ENCODE peak calls at places on chromosomes 1 and 21, in five cellular contexts. W is stomach, P is GM23338, B is transverse colon, F is endothelial cell of umbilical vein. O is an unnamed sample. For H3K4me1, the result is how much of the 10 kb centered on the place peaks cover.

GRCh38 chr1:151934048-151934493 is 24.8 kb upstream of the THEM4 start:
- DNase-seq in W (peak), P (peak), B (peak), F (peak), O (no peak)

GRCh38 chr1:226457307-226457712 is 49.4 kb upstream of the PARP1 start:
- DNase-seq in W (no peak), P (peak), B (peak), F (peak), O (no peak)

GRCh38 chr1:222948079-222948478 is 133.2 kb downstream of the DISP1 start:
- DNase-seq in W (no peak), P (no peak), B (no peak), F (no peak), O (no peak)

GRCh38 chr1:56156937-56157336 is 422.4 kb downstream of the PLPP3 start:
- DNase-seq in W (no peak), P (peak), B (no peak), F (no peak), O (no peak)

GRCh38 chr21:45022736-45023135 is 51.6 kb upstream of the ADARB1 start:
- DNase-seq in W (no peak), P (no peak), B (no peak), F (no peak), O (no peak)

GRCh38 chr1:179953974-179954493 is 576 bp upstream of the CEP350 start:
- DNase-seq in W (no peak), P (peak), B (peak), F (no peak), O (no peak)

GRCh38 chr1:11918779-11919519 is 7.3 kb downstream of the KIAA2013 start:
- DNase-seq in W (no peak), P (no peak), B (no peak), F (no peak), O (peak)

GRCh38 chr1:29393451-29393826 is 157.1 kb downstream of the PTPRU start:
- DNase-seq in W (no peak), P (no peak), B (no peak), F (no peak), O (no peak)

GRCh38 chr1:244730153-244730933 is 77.4 kb downstream of the DESI2 start:
- DNase-seq in W (peak), P (peak), B (peak), F (peak), O (no peak)

GRCh38 chr1:114081145-114082046 is 72.3 kb downstream of the SYT6 start:
- DNase-seq in W (no peak), P (no peak), B (peak), F (no peak), O (no peak)

GRCh38 chr1:82893712-82894111 is 1093.0 kb downstream of the ADGRL2 start:
- DNase-seq in W (no peak), P (no peak), B (no peak), F (no peak), O (no peak)

GRCh38 chr1:29517251-29518080 is 281.1 kb downstream of the PTPRU start:
- DNase-seq in W (peak), P (no peak), B (no peak), F (no peak), O (no peak)

GRCh38 chr1:47181955-47182680 is 7.7 kb downstream of the PDZK1IP1 start:
- DNase-seq in W (peak), P (no peak), B (no peak), F (peak), O (no peak)

GRCh38 chr1:17874231-17874630 is 119.1 kb downstream of the ACTL8 start:
- DNase-seq in W (no peak), P (no peak), B (no peak), F (no peak), O (no peak)

GRCh38 chr1:13779930-13780329 is 79.9 kb downstream of the PRDM2 start:
- DNase-seq in W (no peak), P (no peak), B (no peak), F (no peak), O (no peak)

GRCh38 chr1:168392958-168393357 is 112.3 kb downstream of the TBX19 start:
- DNase-seq in W (no peak), P (no peak), B (no peak), F (no peak), O (no peak)

GRCh38 chr1:242002528-242002927 is 3.6 kb upstream of the MAP1LC3C start:
- DNase-seq in W (no peak), P (no peak), B (no peak), F (no peak), O (no peak)

GRCh38 chr1:91754348-91754747 is 131.6 kb downstream of the TGFBR3 start:
- DNase-seq in W (no peak), P (no peak), B (no peak), F (no peak), O (no peak)

GRCh38 chr1:88736633-88737248 is 52.7 kb downstream of the PKN2 start:
- DNase-seq in W (no peak), P (peak), B (no peak), F (peak), O (no peak)

GRCh38 chr1:59149435-59149834 is 147.5 kb upstream of the FGGY start:
- DNase-seq in W (no peak), P (no peak), B (no peak), F (no peak), O (no peak)

GRCh38 chr1:29703596-29703995 is 467.3 kb downstream of the PTPRU start:
- DNase-seq in W (no peak), P (peak), B (no peak), F (peak), O (no peak)

GRCh38 chr1:203522237-203522636 is 28.3 kb downstream of the OPTC start:
- DNase-seq in W (no peak), P (no peak), B (no peak), F (no peak), O (no peak)

GRCh38 chr1:199545780-199546179 is 481.7 kb upstream of the NR5A2 start:
- DNase-seq in W (no peak), P (peak), B (peak), F (peak), O (no peak)

GRCh38 chr1:8047686-8048522 is 21.8 kb upstream of the ERRFI1 start:
- DNase-seq in W (no peak), P (no peak), B (no peak), F (peak), O (no peak)

GRCh38 chr1:43605761-43606160 is 44.2 kb upstream of the KDM4A start:
- DNase-seq in W (no peak), P (no peak), B (no peak), F (no peak), O (no peak)

GRCh38 chr1:176555911-176556687 is 93.1 kb downstream of the PAPPA2 start:
- DNase-seq in W (no peak), P (no peak), B (no peak), F (no peak), O (no peak)

GRCh38 chr1:245154429-245155185 is at the start of gene KIF26B:
- DNase-seq in W (no peak), P (peak), B (no peak), F (peak), O (no peak)

GRCh38 chr1:14608308-14608707 is 9.8 kb downstream of the KAZN start:
- DNase-seq in W (no peak), P (no peak), B (no peak), F (no peak), O (no peak)

DNA sequence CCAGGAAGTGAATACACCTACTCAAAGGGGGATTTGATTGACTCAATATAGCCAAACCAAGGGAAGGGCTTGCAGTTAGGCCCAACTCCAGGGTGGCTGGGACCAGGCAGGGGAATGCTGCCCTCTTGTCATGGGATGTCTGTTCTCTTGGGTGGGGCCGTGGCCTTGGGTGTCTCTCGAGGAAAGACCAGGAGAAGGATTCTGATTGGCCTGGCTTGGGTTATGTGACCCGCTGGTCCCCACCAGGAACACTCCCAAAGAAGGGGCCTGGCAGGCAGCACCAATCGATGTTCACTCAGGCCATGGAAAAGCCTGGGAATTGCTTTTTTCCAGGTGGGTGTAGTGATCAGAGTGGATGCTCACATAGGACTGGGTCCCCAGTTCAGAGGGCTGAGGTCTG is 10.1 kb upstream of the ZNF362 start:
- DNase-seq in W (no peak), P (no peak), B (no peak), F (no peak), O (no peak)
- TF ChIP-seq POLR2AphosphoS5 in W (no peak), P (no peak), B (no peak), F (no peak), O (no peak)

DNA sequence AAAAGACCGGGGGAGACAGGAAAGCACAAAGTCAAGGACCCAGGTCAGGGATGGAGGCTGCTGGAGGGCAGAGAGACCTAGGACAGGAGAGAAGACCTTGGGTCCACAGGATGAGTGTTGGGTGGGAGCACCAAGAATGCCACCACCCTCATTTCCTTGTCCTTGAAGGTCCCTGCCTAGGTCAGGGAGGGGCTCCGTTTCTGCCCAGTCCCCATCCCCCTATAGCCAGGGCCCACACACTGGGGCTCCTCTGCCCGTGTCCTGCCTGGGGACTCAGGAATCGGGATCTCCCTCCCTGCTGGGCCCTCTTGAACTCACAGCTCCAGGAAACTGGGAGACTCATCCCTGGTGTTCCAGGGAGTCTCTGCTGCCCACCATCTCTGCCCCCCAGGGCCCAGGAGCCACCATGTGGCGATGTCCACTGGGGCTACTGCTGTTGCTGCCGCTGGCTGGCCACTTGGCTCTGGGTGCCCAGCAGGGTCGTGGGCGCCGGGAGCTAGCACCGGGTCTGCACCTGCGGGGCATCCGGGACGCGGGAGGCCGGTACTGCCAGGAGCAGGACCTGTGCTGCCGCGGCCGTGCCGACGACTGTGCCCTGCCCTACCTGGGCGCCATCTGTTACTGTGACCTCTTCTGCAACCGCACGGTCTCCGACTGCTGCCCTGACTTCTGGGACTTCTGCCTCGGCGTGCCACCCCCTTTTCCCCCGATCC is 584 bp downstream of the TINAGL1 start:
- DNase-seq in W (peak), P (no peak), B (no peak), F (peak), O (no peak)
- H3K4me1 ChIP-seq in W (half or more), P (under half), B (half or more), F (half or more), O (under half)

DNA sequence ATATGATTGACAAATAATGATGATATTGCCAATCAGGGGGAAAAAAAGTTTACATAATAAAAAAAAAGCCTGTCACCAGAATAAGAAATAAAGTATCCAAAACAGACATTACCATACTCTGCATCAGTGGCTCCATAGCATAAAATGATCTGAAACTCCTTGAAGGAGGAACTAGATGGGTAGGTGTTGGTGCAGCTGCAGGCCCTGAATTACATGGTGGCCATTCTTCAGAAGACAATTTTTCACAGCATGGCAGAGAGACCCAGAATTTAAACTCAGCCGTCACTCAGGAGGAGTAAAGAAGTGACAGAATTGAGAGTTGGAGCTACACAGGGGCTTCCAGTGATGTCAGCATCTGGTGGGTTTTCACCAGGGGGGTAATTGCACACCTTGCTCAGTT is 60.2 kb downstream of the GLUL start:
- DNase-seq in W (no peak), P (no peak), B (no peak), F (no peak), O (no peak)
- TF ChIP-seq POLR2AphosphoS5 in W (no peak), P (no peak), B (no peak), F (no peak), O (no peak)

GRCh38 chr1:229990326-229990725 is 76.7 kb upstream of the GALNT2 start:
- DNase-seq in W (no peak), P (no peak), B (no peak), F (no peak), O (no peak)

GRCh38 chr1:229991104-229991513 is 75.9 kb upstream of the GALNT2 start:
- DNase-seq in W (no peak), P (no peak), B (no peak), F (no peak), O (no peak)

GRCh38 chr1:229993894-229994293 is 73.1 kb upstream of the GALNT2 start:
- DNase-seq in W (no peak), P (no peak), B (no peak), F (no peak), O (no peak)

GRCh38 chr1:229991724-229992333 is 75.2 kb upstream of the GALNT2 start:
- DNase-seq in W (no peak), P (no peak), B (no peak), F (no peak), O (no peak)

DNA sequence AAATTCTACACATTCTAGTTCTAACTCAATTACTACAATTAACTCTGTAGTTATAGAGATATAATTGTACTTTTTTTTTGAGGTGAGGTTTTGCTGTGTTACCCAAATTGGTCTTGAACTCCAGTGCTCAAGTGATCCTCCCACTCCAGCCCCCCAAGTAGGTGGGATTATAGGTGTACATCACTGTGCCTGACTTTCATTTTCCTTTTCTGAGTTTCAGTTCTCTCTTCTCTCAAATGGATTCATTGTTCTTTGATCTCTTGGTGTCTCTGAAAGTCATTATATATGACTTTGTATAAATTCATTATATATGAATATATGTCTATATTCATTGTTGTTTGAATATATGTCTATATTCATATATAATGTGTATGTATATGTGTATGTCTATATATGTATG is 74.0 kb upstream of the GALNT2 start:
- DNase-seq in W (no peak), P (no peak), B (no peak), F (no peak), O (no peak)
- H3K4me1 ChIP-seq in W (under half), P (under half), B (under half), F (under half), O (under half)

GRCh38 chr1:21511579-21512522 is 2.6 kb downstream of the ALPL start:
- DNase-seq in W (peak), P (no peak), B (peak), F (no peak), O (peak)
- TF ChIP-seq POLR2AphosphoS5 in W (peak), P (no peak), B (no peak), F (no peak), O (peak)

GRCh38 chr1:75083848-75084514 is 50.2 kb upstream of the LHX8 start:
- DNase-seq in W (no peak), P (peak), B (no peak), F (no peak), O (no peak)
- H3K4me1 ChIP-seq in W (under half), P (half or more), B (under half), F (under half), O (under half)

GRCh38 chr1:217275617-217276398 is 355.1 kb downstream of the GPATCH2 start:
- DNase-seq in W (no peak), P (no peak), B (no peak), F (no peak), O (no peak)
- TF ChIP-seq POLR2AphosphoS5 in W (no peak), P (no peak), B (no peak), F (no peak), O (no peak)

GRCh38 chr21:34867785-34868184 is 181.3 kb downstream of the RUNX1 start:
- DNase-seq in W (no peak), P (no peak), B (no peak), F (no peak), O (no peak)
- H3K4me1 ChIP-seq in W (under half), P (under half), B (under half), F (under half), O (under half)